ENCODE peak calls at places on chromosomes 13 and 19, in seven cellular contexts. U is HCEC 1CT, T is NCI-H2081, M is transverse colon, O is AG10803, G is SK-N-SH, H is mesothelial cell of epicardium. N is an unnamed sample.

GRCh38 chr19:56955637-56956216 is 115.2 kb upstream of the PEG3 start:
- DNase-seq in U (no peak), T (no peak), M (no peak), O (no peak), G (no peak), H (no peak), N (no peak)

GRCh38 chr13:81017525-81018152 is 676.7 kb upstream of the SPRY2 start:
- DNase-seq in O (peak), G (peak), U (peak), T (peak), M (no peak), H (no peak), N (no peak)

GRCh38 chr19:30071871-30072270 is 129.8 kb downstream of the URI1 start:
- DNase-seq in G (no peak), O (no peak), U (no peak), T (no peak), H (no peak), M (peak), N (no peak)

GRCh38 chr13:112752711-112753541 is 63.1 kb downstream of the ATP11A start:
- DNase-seq in G (no peak), U (no peak), O (no peak), M (no peak), T (no peak), H (no peak), N (no peak)

GRCh38 chr19:8069116-8069973 is 16.8 kb downstream of the CCL25 start:
- DNase-seq in H (no peak), T (no peak), G (peak), M (no peak), U (no peak), O (no peak), N (no peak)

GRCh38 chr19:47152632-47153031 is 22.0 kb downstream of the SAE1 start:
- DNase-seq in T (no peak), G (no peak), O (no peak), M (no peak), H (no peak), U (no peak), N (no peak)

GRCh38 chr13:22030321-22030720 is 359.4 kb downstream of the FGF9 start:
- DNase-seq in U (no peak), H (no peak), T (no peak), M (no peak), O (no peak), G (no peak), N (no peak)

GRCh38 chr13:29674532-29674931 is 79.0 kb upstream of the SLC7A1 start:
- DNase-seq in M (no peak), H (no peak), U (peak), T (no peak), O (peak), G (no peak), N (no peak)

GRCh38 chr13:111531505-111531904 is 211.1 kb downstream of the TEX29 start:
- DNase-seq in U (no peak), O (peak), H (no peak), G (no peak), T (peak), M (no peak), N (no peak)

GRCh38 chr13:28052945-28053344 is 47.4 kb downstream of the FLT3 start:
- DNase-seq in O (no peak), M (no peak), H (no peak), G (no peak), T (no peak), U (no peak), N (no peak)

GRCh38 chr13:88303605-88304004 is 632.4 kb downstream of the SLITRK5 start:
- DNase-seq in U (no peak), O (no peak), G (no peak), M (no peak), T (no peak), H (no peak), N (no peak)

GRCh38 chr13:96090240-96091101 is 564 bp downstream of the HS6ST3 start:
- DNase-seq in M (no peak), U (peak), T (peak), O (peak), H (peak), G (peak), N (no peak)

GRCh38 chr19:40974633-40975037 is 16.4 kb upstream of the CYP2B6 start:
- DNase-seq in O (peak), T (peak), U (peak), H (peak), G (peak), M (peak), N (peak)

GRCh38 chr13:98033277-98034247 is 80.1 kb downstream of the IPO5 start:
- DNase-seq in G (peak), M (no peak), T (no peak), H (no peak), O (peak), U (peak), N (no peak)

GRCh38 chr19:39599116-39599515 is 3.2 kb upstream of the LGALS13 start:
- DNase-seq in O (peak), G (no peak), M (no peak), U (no peak), H (peak), T (no peak), N (no peak)

GRCh38 chr19:31533114-31533513 is 183.9 kb upstream of the TSHZ3 start:
- DNase-seq in O (no peak), G (no peak), U (no peak), T (no peak), M (no peak), H (peak), N (no peak)

GRCh38 chr19:50568321-50569022 is at the start of gene LRRC4B:
- DNase-seq in O (no peak), U (no peak), T (no peak), G (peak), H (no peak), M (no peak), N (no peak)

GRCh38 chr19:20162821-20163220 is 4.2 kb upstream of the ZNF486 start:
- DNase-seq in H (no peak), T (no peak), U (no peak), G (no peak), M (no peak), O (no peak), N (no peak)

GRCh38 chr13:38308736-38309135 is 40.9 kb upstream of the UFM1 start:
- DNase-seq in T (no peak), H (no peak), U (peak), G (no peak), M (no peak), O (peak), N (no peak)

GRCh38 chr19:50341091-50341564 is 12.0 kb upstream of the KCNC3 start:
- DNase-seq in U (no peak), T (no peak), O (no peak), G (no peak), H (no peak), M (no peak), N (no peak)

GRCh38 chr13:21741396-21741795 is 70.5 kb downstream of the FGF9 start:
- DNase-seq in G (no peak), T (no peak), H (no peak), O (no peak), U (no peak), M (no peak), N (no peak)

GRCh38 chr19:12597594-12597993 is 13.0 kb downstream of the ZNF490 start:
- DNase-seq in U (no peak), G (no peak), M (no peak), T (no peak), O (no peak), H (no peak), N (no peak)

GRCh38 chr13:25112856-25113255 is 16.9 kb downstream of the PABPC3 start:
- DNase-seq in M (no peak), O (no peak), H (no peak), G (no peak), U (no peak), T (no peak), N (no peak)

GRCh38 chr13:27137759-27138158 is 33.9 kb downstream of the USP12 start:
- DNase-seq in G (no peak), O (peak), U (no peak), T (no peak), M (no peak), H (no peak), N (no peak)

GRCh38 chr19:16572332-16573211 is at the start of gene SLC35E1:
- DNase-seq in U (peak), O (peak), G (peak), M (peak), T (peak), H (peak), N (peak)

N was measured in stimulated activated effector memory CD8-positive, alpha-beta T cell treated with anti-CD3 and anti-CD28 coated beads, Interleukin-12 subunit alpha, Interleukin-12 subunit beta, amount 100 ng/mL, for 72 hours.